ENCODE peak calls at places on chromosomes 2 and 18, in four cellular contexts. J is ascending aorta, F is endothelial cell of umbilical vein, Z is uterus. N is an unnamed sample.

GRCh38 chr2:64586883-64587481 is 62.9 kb downstream of the AFTPH start:
- DNase-seq in J (no peak), F (peak), Z (no peak), N (no peak)

GRCh38 chr2:152598975-152599724 is 118.1 kb downstream of the PRPF40A start:
- DNase-seq in J (no peak), F (no peak), Z (no peak), N (no peak)

GRCh38 chr2:72920317-72921087 is 3.2 kb downstream of the EMX1 start:
- DNase-seq in J (no peak), F (peak), Z (no peak), N (no peak)

GRCh38 chr2:202278944-202279343 is 13.4 kb downstream of the NOP58 start:
- DNase-seq in J (no peak), F (peak), Z (no peak), N (no peak)

GRCh38 chr18:59056706-59057492 is 82.8 kb upstream of the SEC11C start:
- DNase-seq in J (peak), F (peak), Z (peak), N (no peak)

GRCh38 chr2:72131916-72132841 is 15.5 kb downstream of the CYP26B1 start:
- DNase-seq in J (peak), F (no peak), Z (no peak), N (no peak)

GRCh38 chr2:163697846-163698637 is 37.8 kb downstream of the FIGN start:
- DNase-seq in J (no peak), F (no peak), Z (no peak), N (no peak)

GRCh38 chr2:110865188-110865587 is 132.8 kb downstream of the ACOXL start:
- DNase-seq in J (no peak), F (no peak), Z (no peak), N (no peak)

GRCh38 chr18:77000527-77000926 is 132.1 kb downstream of the MBP start:
- DNase-seq in J (no peak), F (peak), Z (peak), N (peak)

GRCh38 chr2:22737144-22737543 is 647.8 kb upstream of the KLHL29 start:
- DNase-seq in J (no peak), F (no peak), Z (no peak), N (no peak)

GRCh38 chr2:157523270-157524059 is 79.6 kb upstream of the CYTIP start:
- DNase-seq in J (no peak), F (no peak), Z (no peak), N (no peak)

GRCh38 chr2:135689679-135690078 is 52.0 kb upstream of the UBXN4 start:
- DNase-seq in J (no peak), F (no peak), Z (no peak), N (no peak)

GRCh38 chr2:240925191-240925575 is 19.0 kb downstream of the CROCC2 start:
- DNase-seq in J (peak), F (no peak), Z (peak), N (peak)

GRCh38 chr2:19769513-19769912 is 132.3 kb downstream of the TTC32 start:
- DNase-seq in J (no peak), F (peak), Z (no peak), N (no peak)

GRCh38 chr18:74456017-74456408 is 1.1 kb downstream of the DIPK1C start:
- DNase-seq in J (no peak), F (no peak), Z (no peak), N (no peak)

GRCh38 chr2:171492664-171493063 is 29.6 kb upstream of the CYBRD1 start:
- DNase-seq in J (no peak), F (no peak), Z (no peak), N (no peak)

GRCh38 chr18:22170421-22171262 is 1.3 kb downstream of the GATA6 start:
- DNase-seq in J (peak), F (peak), Z (peak), N (no peak)

GRCh38 chr2:240589381-240589780 is 2.8 kb downstream of the CAPN10 start:
- DNase-seq in J (no peak), F (no peak), Z (no peak), N (no peak)

GRCh38 chr18:25229080-25229479 is 122.9 kb downstream of the ZNF521 start:
- DNase-seq in J (no peak), F (peak), Z (no peak), N (no peak)

GRCh38 chr2:169301596-169302330 is 60.6 kb downstream of the LRP2 start:
- DNase-seq in J (no peak), F (no peak), Z (no peak), N (no peak)

GRCh38 chr2:177241771-177242135 is 22.8 kb downstream of the NFE2L2 start:
- DNase-seq in J (no peak), F (no peak), Z (no peak), N (no peak)

GRCh38 chr2:121120411-121120810 is 164.6 kb downstream of the TFCP2L1 start:
- DNase-seq in J (no peak), F (no peak), Z (no peak), N (no peak)

GRCh38 chr2:173553589-173553988 is 198.9 kb downstream of the CDCA7 start:
- DNase-seq in J (no peak), F (no peak), Z (no peak), N (no peak)

GRCh38 chr2:37767051-37767450 is 95.6 kb upstream of the CDC42EP3 start:
- DNase-seq in J (no peak), F (no peak), Z (no peak), N (no peak)

GRCh38 chr2:4973354-4973753 is 718.8 kb upstream of the SOX11 start:
- DNase-seq in J (no peak), F (no peak), Z (no peak), N (no peak)

GRCh38 chr2:144265654-144266053 is 254.3 kb downstream of the ZEB2 start:
- DNase-seq in J (no peak), F (no peak), Z (no peak), N (no peak)

GRCh38 chr2:217370391-217370790 is 510.5 kb upstream of the TNP1 start:
- DNase-seq in J (no peak), F (no peak), Z (no peak), N (no peak)

GRCh38 chr2:78431241-78431640 is 594.3 kb upstream of the REG3G start:
- DNase-seq in J (no peak), F (no peak), Z (no peak), N (no peak)

GRCh38 chr18:44500820-44501670 is 179.6 kb upstream of the SETBP1 start:
- DNase-seq in J (no peak), F (no peak), Z (no peak), N (no peak)

GRCh38 chr2:156539086-156539485 is 102.9 kb downstream of the GPD2 start:
- DNase-seq in J (no peak), F (no peak), Z (no peak), N (no peak)

GRCh38 chr18:13804305-13804704 is 19.6 kb upstream of the MC5R start:
- DNase-seq in J (no peak), F (peak), Z (no peak), N (peak)

GRCh38 chr2:229849073-229849472 is 72.7 kb downstream of the TRIP12 start:
- DNase-seq in J (no peak), F (peak), Z (no peak), N (no peak)
- H3K4me3 ChIP-seq in J (no peak), F (no peak), Z (no peak), N (no peak)

DNA sequence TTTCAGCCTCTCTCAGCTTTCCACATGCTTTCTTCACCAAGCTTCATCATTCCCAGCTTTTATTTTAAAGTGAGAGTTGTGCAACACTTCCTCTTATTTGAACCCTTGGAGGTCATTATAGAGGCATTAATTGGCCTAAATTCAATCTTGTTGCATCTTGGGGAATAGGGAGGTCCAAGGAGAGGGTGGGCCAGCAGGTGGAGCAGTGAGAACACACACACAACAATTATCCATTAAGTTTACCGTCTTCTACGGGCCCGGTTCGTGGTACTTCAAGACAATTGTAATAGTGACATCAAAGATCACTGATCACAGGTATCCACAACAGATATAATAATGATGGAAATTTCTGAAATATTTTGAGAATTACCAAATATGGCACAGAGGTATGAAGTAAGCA is 457.2 kb upstream of the SMIM21 start:
- DNase-seq in J (no peak), F (no peak), Z (no peak), N (no peak)
- TF ChIP-seq CTCF in J (no peak), F (no peak), Z (no peak), N (no peak)

GRCh38 chr2:238231251-238231793 is 8.5 kb downstream of the HES6 start:
- DNase-seq in J (peak), F (peak), Z (peak), N (peak)
- H3K4me3 ChIP-seq in J (peak), F (no peak), Z (peak), N (no peak)

DNA sequence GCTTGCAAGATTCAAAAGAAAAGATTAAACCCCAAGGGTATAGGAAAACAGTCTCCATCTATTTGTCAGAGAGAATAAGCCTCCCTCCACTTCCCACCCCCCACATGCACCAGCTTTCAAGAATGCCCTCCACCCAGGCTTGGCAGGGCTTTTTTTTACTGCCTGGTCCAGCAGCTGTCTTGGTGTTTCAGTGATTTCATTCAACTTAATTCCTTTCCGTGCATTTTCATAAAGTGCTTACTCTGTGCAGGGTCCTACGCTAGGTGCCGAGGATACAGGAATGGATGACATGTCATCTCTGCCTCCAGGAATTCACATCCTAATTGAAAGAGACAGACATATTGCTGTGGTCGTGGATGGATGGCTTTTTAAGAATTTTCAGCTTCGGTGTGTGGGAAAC is 117.9 kb downstream of the LRATD1 start:
- DNase-seq in J (no peak), F (no peak), Z (no peak), N (no peak)
- TF ChIP-seq CTCF in J (no peak), F (no peak), Z (no peak), N (no peak)

GRCh38 chr2:175167792-175168563 is at the start of gene ATF2:
- DNase-seq in J (peak), F (peak), Z (peak), N (peak)

GRCh38 chr2:175170679-175171304 is 2.8 kb upstream of the ATF2 start:
- DNase-seq in J (no peak), F (no peak), Z (no peak), N (no peak)

GRCh38 chr2:175168564-175168945 is 552 bp upstream of the ATF2 start:
- DNase-seq in J (no peak), F (no peak), Z (no peak), N (no peak)

GRCh38 chr2:175167076-175167791 is 769 bp downstream of the ATF2 start:
- DNase-seq in J (peak), F (peak), Z (peak), N (peak)

GRCh38 chr2:175169191-175169590 is 1.2 kb upstream of the ATF2 start:
- DNase-seq in J (no peak), F (no peak), Z (no peak), N (no peak)
- H3K4me3 ChIP-seq in J (peak), F (no peak), Z (no peak), N (no peak)

GRCh38 chr2:239590276-239590675 is 189.5 kb upstream of the HDAC4 start:
- DNase-seq in J (no peak), F (no peak), Z (no peak), N (no peak)

GRCh38 chr2:239587836-239588235 is 187.0 kb upstream of the HDAC4 start:
- DNase-seq in J (no peak), F (no peak), Z (no peak), N (no peak)

GRCh38 chr2:239589855-239590254 is 189.0 kb upstream of the HDAC4 start:
- DNase-seq in J (no peak), F (no peak), Z (no peak), N (no peak)

GRCh38 chr2:239588451-239589269 is 187.8 kb upstream of the HDAC4 start:
- DNase-seq in J (no peak), F (no peak), Z (no peak), N (no peak)

DNA sequence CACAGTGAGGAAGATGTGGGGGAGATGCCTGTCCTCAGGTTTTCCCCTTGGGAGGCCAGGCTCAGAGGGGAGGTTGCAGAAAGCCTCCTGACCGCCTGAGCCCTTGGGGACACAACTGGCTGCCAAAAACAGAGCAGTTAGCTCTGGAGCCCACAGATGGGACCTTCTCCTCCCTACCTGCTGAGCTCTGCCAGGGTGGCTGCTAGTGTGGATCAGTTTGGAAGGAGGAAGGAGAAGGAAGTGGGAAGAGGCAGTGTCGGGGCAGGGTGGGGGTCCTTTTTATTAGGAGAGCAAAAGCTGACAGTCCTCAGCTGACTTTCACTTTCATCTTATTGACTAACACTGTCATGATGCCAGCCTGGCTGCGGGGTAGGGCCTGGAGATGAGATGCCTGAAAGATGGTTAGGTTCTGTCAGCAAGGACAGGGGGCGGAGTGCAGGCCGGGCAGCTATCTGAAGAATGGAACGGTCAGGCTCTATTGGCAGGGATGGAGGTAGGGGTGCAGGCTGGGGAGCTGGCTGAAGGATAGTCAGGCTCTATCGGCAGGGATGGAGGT is 188.5 kb upstream of the HDAC4 start:
- DNase-seq in J (no peak), F (no peak), Z (no peak), N (no peak)
- TF ChIP-seq CTCF in J (no peak), F (no peak), Z (no peak), N (no peak)

GRCh38 chr2:238883315-238884004 is 35.6 kb downstream of the TWIST2 start:
- DNase-seq in J (no peak), F (no peak), Z (no peak), N (no peak)

GRCh38 chr2:238884812-238885408 is 37.0 kb downstream of the TWIST2 start:
- DNase-seq in J (no peak), F (no peak), Z (no peak), N (peak)

GRCh38 chr2:238886453-238887094 is 38.7 kb downstream of the TWIST2 start:
- DNase-seq in J (no peak), F (no peak), Z (no peak), N (no peak)

GRCh38 chr2:238882083-238882755 is 34.3 kb downstream of the TWIST2 start:
- DNase-seq in J (no peak), F (no peak), Z (no peak), N (no peak)

GRCh38 chr2:238884122-238884811 is 36.4 kb downstream of the TWIST2 start:
- DNase-seq in J (no peak), F (no peak), Z (no peak), N (peak)
- H3K4me3 ChIP-seq in J (no peak), F (no peak), Z (no peak), N (no peak)

GRCh38 chr2:137862651-137863050 is 101.6 kb upstream of the HNMT start:
- DNase-seq in J (no peak), F (no peak), Z (no peak), N (no peak)

GRCh38 chr2:137870682-137871081 is 93.6 kb upstream of the HNMT start:
- DNase-seq in J (no peak), F (no peak), Z (no peak), N (no peak)

DNA sequence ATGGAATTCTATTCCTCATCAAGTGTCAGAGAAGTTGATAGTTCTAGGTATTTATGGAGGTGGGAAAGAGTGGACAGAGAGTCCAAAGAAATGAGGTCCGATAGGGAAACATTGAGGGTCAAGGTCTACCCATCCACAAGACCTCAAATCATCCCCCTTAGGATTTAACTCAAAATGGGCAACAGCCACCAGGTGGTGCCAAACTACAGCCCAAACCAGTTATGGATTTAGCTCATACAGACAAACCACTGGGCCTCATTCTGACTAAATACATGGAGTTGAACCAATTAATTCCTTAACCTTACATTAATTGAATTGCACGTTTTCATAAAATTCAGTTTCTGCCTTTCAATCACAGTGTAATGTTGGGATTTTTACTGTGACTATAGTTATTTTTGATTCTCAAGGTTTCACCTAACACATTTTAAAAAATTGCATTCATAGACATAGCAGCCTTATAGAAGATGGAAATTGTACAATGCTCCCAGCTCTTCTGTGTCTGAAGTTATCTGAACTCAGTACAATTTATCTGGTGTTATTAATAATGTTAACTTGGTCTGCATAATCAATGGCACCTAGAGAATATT is 98.2 kb upstream of the HNMT start:
- DNase-seq in J (no peak), F (peak), Z (no peak), N (no peak)
- TF ChIP-seq CTCF in J (peak), F (peak), Z (peak), N (no peak)

GRCh38 chr2:216014986-216015385 is 1.6 kb upstream of the MREG start:
- DNase-seq in J (no peak), F (no peak), Z (no peak), N (no peak)

GRCh38 chr2:216014006-216014405 is 655 bp upstream of the MREG start:
- DNase-seq in J (no peak), F (no peak), Z (no peak), N (no peak)

GRCh38 chr2:216012133-216012829 is 1.1 kb downstream of the MREG start:
- DNase-seq in J (no peak), F (peak), Z (no peak), N (no peak)

GRCh38 chr2:216012830-216013079 is 596 bp downstream of the MREG start:
- DNase-seq in J (no peak), F (no peak), Z (no peak), N (no peak)

GRCh38 chr2:216013080-216013909 is at the start of gene MREG:
- DNase-seq in J (peak), F (peak), Z (peak), N (peak)
- H3K4me3 ChIP-seq in J (peak), F (peak), Z (peak), N (peak)